ENCODE peak calls at places on chromosomes 4 and X, in ten cellular contexts. T is HTR-8/SVneo; U is stimulated activated CD4-positive, alpha-beta T cell treated with anti-CD3 and anti-CD28 coated beads, Interleukin-1b, Interleukin-23, amount 100 ng/mL, for 24 hours; Z is neural progenitor cell; Q is mammary epithelial cell; X is foreskin keratinocyte; G is A549; D is choroid plexus epithelial cell; Y is GM04504; B is A673. E is an unnamed sample.

GRCh38 chr4:184961693-184962092 is 56.6 kb upstream of the HELT start:
- DNase-seq in T (no peak), U (no peak), Z (no peak), Q (no peak), X (no peak), G (no peak), D (no peak), Y (no peak), B (no peak), E (no peak)

GRCh38 chr4:137524642-137525384 is 7.5 kb downstream of the PCDH18 start:
- DNase-seq in T (no peak), U (no peak), Z (no peak), Q (no peak), X (no peak), G (no peak), D (peak), Y (no peak), B (no peak), E (no peak)

GRCh38 chrX:117854806-117855205 is 261.8 kb downstream of the KLHL13 start:
- DNase-seq in T (no peak), U (no peak), Z (no peak), Q (no peak), X (no peak), G (no peak), D (no peak), Y (no peak), B (no peak), E (no peak)

GRCh38 chr4:34932591-34932990 is 1311.7 kb downstream of the ARAP2 start:
- DNase-seq in T (no peak), U (no peak), Z (no peak), Q (no peak), X (peak), G (no peak), D (no peak), Y (no peak), B (no peak), E (no peak)

GRCh38 chr4:173213296-173213695 is 44.7 kb downstream of the GALNT7 start:
- DNase-seq in T (no peak), U (no peak), Z (no peak), Q (no peak), X (no peak), G (no peak), D (no peak), Y (no peak), B (no peak), E (no peak)

GRCh38 chr4:47482326-47482725 is 2.7 kb upstream of the ATP10D start:
- DNase-seq in T (no peak), U (no peak), Z (no peak), Q (peak), X (peak), G (no peak), D (peak), Y (no peak), B (no peak), E (no peak)

GRCh38 chr4:24208691-24209090 is 318.8 kb upstream of the PPARGC1A start:
- DNase-seq in T (no peak), U (no peak), Z (no peak), Q (no peak), X (no peak), G (no peak), D (no peak), Y (no peak), B (no peak), E (no peak)

GRCh38 chr4:121778991-121779628 is 14.1 kb upstream of the SMIM43 start:
- DNase-seq in T (no peak), U (no peak), Z (peak), Q (no peak), X (no peak), G (no peak), D (no peak), Y (no peak), B (peak), E (no peak)

GRCh38 chrX:73577368-73577767 is 14.4 kb downstream of the CHIC1 start:
- DNase-seq in T (no peak), U (no peak), Z (peak), Q (peak), X (peak), G (no peak), D (peak), Y (peak), B (no peak), E (peak)

GRCh38 chrX:72545990-72546389 is 26.7 kb downstream of the HDAC8 start:
- DNase-seq in T (no peak), U (no peak), Z (no peak), Q (no peak), X (no peak), G (no peak), D (peak), Y (no peak), B (no peak), E (no peak)

GRCh38 chr4:24032371-24032989 is 142.6 kb upstream of the PPARGC1A start:
- DNase-seq in T (no peak), U (no peak), Z (peak), Q (peak), X (no peak), G (no peak), D (peak), Y (peak), B (no peak), E (no peak)

GRCh38 chrX:120791013-120791643 is 84.5 kb downstream of the CT47B1 start:
- DNase-seq in T (peak), U (no peak), Z (no peak), Q (peak), X (no peak), G (no peak), D (peak), Y (peak), B (peak), E (no peak)

GRCh38 chr4:147491076-147491475 is 10.2 kb downstream of the EDNRA start:
- DNase-seq in T (no peak), U (no peak), Z (no peak), Q (no peak), X (no peak), G (no peak), D (peak), Y (no peak), B (no peak), E (no peak)

GRCh38 chrX:11579856-11580595 is 85.7 kb downstream of the ARHGAP6 start:
- DNase-seq in T (no peak), U (no peak), Z (no peak), Q (no peak), X (no peak), G (no peak), D (no peak), Y (no peak), B (peak), E (no peak)

GRCh38 chr4:97593248-97593647 is 550.0 kb downstream of the STPG2 start:
- DNase-seq in T (no peak), U (no peak), Z (no peak), Q (no peak), X (no peak), G (no peak), D (no peak), Y (no peak), B (no peak), E (no peak)

GRCh38 chr4:100508691-100509090 is 9.1 kb downstream of the EMCN start:
- DNase-seq in T (no peak), U (no peak), Z (no peak), Q (no peak), X (no peak), G (no peak), D (no peak), Y (no peak), B (no peak), E (no peak)

GRCh38 chr4:140037353-140038030 is 116.5 kb downstream of the MAML3 start:
- DNase-seq in T (peak), U (no peak), Z (peak), Q (peak), X (peak), G (peak), D (peak), Y (no peak), B (no peak), E (no peak)

GRCh38 chr4:57426779-57427395 is 316.7 kb upstream of the IGFBP7 start:
- DNase-seq in T (peak), U (no peak), Z (peak), Q (peak), X (peak), G (peak), D (peak), Y (peak), B (peak), E (peak)

GRCh38 chrX:108090474-108091265 is 672 bp downstream of the PSMD10 start:
- DNase-seq in T (no peak), U (no peak), Z (no peak), Q (peak), X (no peak), G (peak), D (peak), Y (peak), B (peak), E (no peak)

GRCh38 chrX:2710041-2710471 is 19.0 kb downstream of the CD99 start:
- DNase-seq in T (peak), U (no peak), Z (no peak), Q (peak), X (peak), G (peak), D (peak), Y (peak), B (peak), E (peak)

GRCh38 chrX:20028588-20028987 is 37.7 kb upstream of the BCLAF3 start:
- DNase-seq in T (no peak), U (no peak), Z (no peak), Q (no peak), X (no peak), G (no peak), D (no peak), Y (no peak), B (no peak), E (no peak)

GRCh38 chrX:16429391-16429790 is 220.6 kb upstream of the S100G start:
- DNase-seq in T (no peak), U (no peak), Z (no peak), Q (no peak), X (no peak), G (no peak), D (no peak), Y (no peak), B (no peak), E (no peak)

GRCh38 chr4:158913766-158914165 is 144.9 kb downstream of the FNIP2 start:
- DNase-seq in T (no peak), U (no peak), Z (no peak), Q (no peak), X (no peak), G (no peak), D (no peak), Y (no peak), B (no peak), E (no peak)

GRCh38 chrX:100935767-100936166 is 7.0 kb upstream of the XKRX start:
- DNase-seq in T (no peak), U (no peak), Z (no peak), Q (no peak), X (no peak), G (no peak), D (no peak), Y (no peak), B (no peak), E (no peak)

GRCh38 chr4:45482346-45482745 is 641.5 kb downstream of the GABRG1 start:
- DNase-seq in T (no peak), U (no peak), Z (no peak), Q (no peak), X (no peak), G (no peak), D (no peak), Y (no peak), B (no peak), E (no peak)

GRCh38 chr4:77152421-77152820 is 4.6 kb upstream of the CCNG2 start:
- DNase-seq in T (no peak), U (no peak), Z (peak), Q (peak), X (no peak), G (no peak), D (peak), Y (no peak), B (no peak), E (no peak)

GRCh38 chr4:116058129-116058528 is 944.7 kb upstream of the NDST4 start:
- DNase-seq in T (no peak), U (no peak), Z (no peak), Q (no peak), X (no peak), G (no peak), D (no peak), Y (no peak), B (no peak), E (no peak)

GRCh38 chrX:40552768-40553167 is 28.0 kb upstream of the ATP6AP2 start:
- DNase-seq in T (no peak), U (no peak), Z (peak), Q (no peak), X (no peak), G (peak), D (peak), Y (no peak), B (no peak), E (no peak)

GRCh38 chr4:156778093-156778492 is 193.5 kb downstream of the PDGFC start:
- DNase-seq in T (no peak), U (no peak), Z (no peak), Q (peak), X (no peak), G (no peak), D (peak), Y (peak), B (no peak), E (no peak)

GRCh38 chr4:3489451-3489962 is 26.4 kb downstream of the DOK7 start:
- DNase-seq in T (no peak), U (no peak), Z (peak), Q (no peak), X (no peak), G (no peak), D (no peak), Y (no peak), B (peak), E (no peak)

GRCh38 chr4:100372432-100372831 is 145.4 kb downstream of the EMCN start:
- DNase-seq in T (peak), U (no peak), Z (peak), Q (no peak), X (no peak), G (peak), D (peak), Y (no peak), B (peak), E (no peak)